ENCODE peak calls at places on chromosomes 4 and X, in ten cellular contexts. A is uterus; Q is AG04449; D is neural crest cell; P is endodermal cell; M is CD4-positive, alpha-beta T cell; X is endothelial cell; B is HL-60; G is GM13976; H is GM06990. L is an unnamed sample.

GRCh38 chrX:152138388-152138784 is at the start of gene MAGEA10:
- DNase-seq in A (no peak), Q (no peak), D (no peak), P (no peak), M (no peak), X (no peak), B (no peak), G (no peak), H (no peak), L (no peak)

GRCh38 chr4:42150653-42151567 is 1.5 kb downstream of the BEND4 start:
- DNase-seq in A (no peak), Q (no peak), D (peak; percentile 2), P (peak; percentile 47), M (no peak), X (peak; percentile 12), B (no peak), G (peak; percentile 71), H (peak; percentile 22), L (peak; percentile 9)

GRCh38 chr4:26660261-26660660 is 76.4 kb downstream of the TBC1D19 start:
- DNase-seq in A (no peak), Q (no peak), D (no peak), P (no peak), M (no peak), X (no peak), B (no peak), G (no peak), H (no peak), L (no peak)

GRCh38 chrX:276588-277171 is 4.5 kb upstream of the PLCXD1 start:
- DNase-seq in A (no peak), Q (no peak), D (no peak), P (no peak), M (no peak), X (peak; percentile 31), B (no peak), G (peak; percentile 62), H (no peak), L (no peak)

GRCh38 chr4:48748949-48749596 is 31.0 kb downstream of the FRYL start:
- DNase-seq in A (no peak), Q (no peak), D (no peak), P (no peak), M (no peak), X (peak; percentile 12), B (no peak), G (no peak), H (no peak), L (no peak)

GRCh38 chr4:145895056-145895455 is 43.6 kb downstream of the ZNF827 start:
- DNase-seq in A (no peak), Q (no peak), D (no peak), P (no peak), M (no peak), X (no peak), B (no peak), G (no peak), H (no peak), L (no peak)

GRCh38 chr4:95560791-95561190 is 12.0 kb upstream of the UNC5C start:
- DNase-seq in A (no peak), Q (no peak), D (no peak), P (no peak), M (no peak), X (no peak), B (no peak), G (no peak), H (no peak), L (no peak)

GRCh38 chrX:460116-460515 is 73.4 kb upstream of the PPP2R3B start:
- DNase-seq in A (no peak), Q (no peak), D (no peak), P (no peak), M (no peak), X (no peak), B (no peak), G (peak; percentile 3), H (no peak), L (no peak)

GRCh38 chrX:153725039-153725831 is 579 bp downstream of the ABCD1 start:
- DNase-seq in A (no peak), Q (no peak), D (no peak), P (peak; percentile 65), M (no peak), X (no peak), B (peak; percentile 32), G (peak; percentile 47), H (peak; percentile 31), L (no peak)

GRCh38 chr4:128455076-128455345 is 167.4 kb upstream of the PGRMC2 start:
- DNase-seq in A (no peak), Q (no peak), D (no peak), P (no peak), M (no peak), X (no peak), B (no peak), G (no peak), H (no peak), L (no peak)

GRCh38 chr4:144845411-144845810 is 199.5 kb downstream of the HHIP start:
- DNase-seq in A (no peak), Q (no peak), D (no peak), P (no peak), M (no peak), X (no peak), B (no peak), G (no peak), H (no peak), L (no peak)

GRCh38 chr4:123676550-123677229 is 280.1 kb downstream of the SPRY1 start:
- DNase-seq in A (no peak), Q (no peak), D (no peak), P (no peak), M (no peak), X (no peak), B (no peak), G (no peak), H (no peak), L (no peak)

GRCh38 chrX:9141496-9141895 is 107.6 kb upstream of the FAM9B start:
- DNase-seq in A (no peak), Q (no peak), D (no peak), P (no peak), M (no peak), X (no peak), B (no peak), G (no peak), H (no peak), L (no peak)

GRCh38 chrX:38260231-38260630 is 39.6 kb upstream of the SRPX start:
- DNase-seq in A (no peak), Q (no peak), D (no peak), P (peak; percentile 76), M (no peak), X (peak; percentile 30), B (no peak), G (peak; percentile 47), H (no peak), L (no peak)
- TF ChIP-seq CTCF in A (no peak), Q (peak; percentile 19), D (peak; percentile 44), P (peak; percentile 68), M (no peak), X (peak; percentile 17), B (peak; percentile 12), G (peak; percentile 35), H (peak; percentile 64), L (peak; percentile 28)

GRCh38 chr4:18022572-18023039 is 1.1 kb upstream of the LCORL start:
- DNase-seq in A (no peak), Q (no peak), D (no peak), P (no peak), M (no peak), X (no peak), B (no peak), G (no peak), H (no peak), L (no peak)

GRCh38 chr4:18021470-18021719 is 160 bp downstream of the LCORL start:
- DNase-seq in A (no peak), Q (no peak), D (no peak), P (no peak), M (no peak), X (no peak), B (no peak), G (no peak), H (peak; percentile 80), L (no peak)

GRCh38 chr4:18021720-18022571 is at the start of gene LCORL:
- DNase-seq in A (peak; percentile 93), Q (peak; percentile 64), D (peak; percentile 84), P (peak; percentile 97), M (peak; percentile 80), X (peak; percentile 89), B (peak; percentile 88), G (peak; percentile 94), H (peak; percentile 99), L (peak; percentile 89)

GRCh38 chr4:18020145-18020670 is 1.3 kb downstream of the LCORL start:
- DNase-seq in A (no peak), Q (no peak), D (peak; percentile 8), P (peak; percentile 53), M (peak; percentile 6), X (no peak), B (peak; percentile 31), G (peak; percentile 16), H (peak; percentile 24), L (no peak)

GRCh38 chr4:18020671-18021469 is 685 bp downstream of the LCORL start:
- DNase-seq in A (peak; percentile 50), Q (no peak), D (peak; percentile 53), P (peak; percentile 84), M (peak; percentile 25), X (peak; percentile 66), B (peak; percentile 51), G (peak; percentile 61), H (peak; percentile 73), L (peak; percentile 47)
- TF ChIP-seq CTCF in A (no peak), Q (no peak), D (peak; percentile 20), P (peak; percentile 33), M (no peak), X (no peak), B (no peak), G (no peak), H (no peak), L (peak; percentile 16)

GRCh38 chrX:115988825-115989224 is 181.7 kb upstream of the AGTR2 start:
- DNase-seq in A (no peak), Q (no peak), D (no peak), P (no peak), M (no peak), X (no peak), B (no peak), G (no peak), H (no peak), L (no peak)
- TF ChIP-seq CTCF in A (no peak), Q (no peak), D (peak; percentile 61), P (peak; percentile 86), M (no peak), X (peak; percentile 16), B (no peak), G (peak; percentile 25), H (peak; percentile 57), L (peak; percentile 67)

GRCh38 chr4:150942539-150942938 is 72.5 kb downstream of the LRBA start:
- DNase-seq in A (no peak), Q (no peak), D (no peak), P (no peak), M (no peak), X (no peak), B (no peak), G (no peak), H (no peak), L (no peak)

GRCh38 chr4:150943126-150943525 is 72.0 kb downstream of the LRBA start:
- DNase-seq in A (no peak), Q (no peak), D (no peak), P (no peak), M (no peak), X (no peak), B (no peak), G (no peak), H (no peak), L (no peak)

GRCh38 chr4:150948069-150948468 is 67.0 kb downstream of the LRBA start:
- DNase-seq in A (no peak), Q (no peak), D (no peak), P (no peak), M (no peak), X (no peak), B (no peak), G (no peak), H (no peak), L (no peak)

GRCh38 chr4:150943831-150944230 is 71.3 kb downstream of the LRBA start:
- DNase-seq in A (no peak), Q (no peak), D (no peak), P (no peak), M (no peak), X (no peak), B (no peak), G (no peak), H (no peak), L (no peak)

GRCh38 chr4:150944660-150945059 is 70.4 kb downstream of the LRBA start:
- DNase-seq in A (no peak), Q (no peak), D (no peak), P (no peak), M (no peak), X (no peak), B (no peak), G (no peak), H (no peak), L (no peak)
- TF ChIP-seq CTCF in A (no peak), Q (no peak), D (no peak), P (no peak), M (no peak), X (no peak), B (no peak), G (no peak), H (no peak), L (no peak)